ENCODE peak calls at places on chromosomes 11 and 22, in seven cellular contexts. One of them, this sample, is unnamed.
A peak's percentile ranks its signal among the peaks of the same experiment; 100 is the strongest.

GRCh38 chr11:35290876-35291275 is 128.5 kb downstream of the SLC1A2 start:
- DNase-seq in H1: no peak
- DNase-seq in epithelial cell of prostate: no peak
- DNase-seq in iPS DF 6.9: no peak
- DNase-seq in fibroblast of the aortic adventitia: no peak
- DNase-seq in OCI-LY7: no peak
- DNase-seq in brain microvascular endothelial cell: no peak
- DNase-seq in this sample: no peak

GRCh38 chr11:131491503-131491902 is 121.1 kb downstream of the NTM start:
- DNase-seq in H1: no peak
- DNase-seq in epithelial cell of prostate: no peak
- DNase-seq in iPS DF 6.9: no peak
- DNase-seq in fibroblast of the aortic adventitia: peak; percentile 8
- DNase-seq in OCI-LY7: no peak
- DNase-seq in brain microvascular endothelial cell: peak; percentile 38
- DNase-seq in this sample: no peak

GRCh38 chr11:33936745-33937612 is 45.1 kb upstream of the LMO2 start:
- DNase-seq in H1: no peak
- DNase-seq in epithelial cell of prostate: no peak
- DNase-seq in iPS DF 6.9: no peak
- DNase-seq in fibroblast of the aortic adventitia: peak; percentile 86
- DNase-seq in OCI-LY7: no peak
- DNase-seq in brain microvascular endothelial cell: peak; percentile 89
- DNase-seq in this sample: peak; percentile 76

GRCh38 chr11:3216027-3216525 is 2.5 kb downstream of the MRGPRG start:
- DNase-seq in H1: no peak
- DNase-seq in epithelial cell of prostate: no peak
- DNase-seq in iPS DF 6.9: no peak
- DNase-seq in fibroblast of the aortic adventitia: no peak
- DNase-seq in OCI-LY7: no peak
- DNase-seq in brain microvascular endothelial cell: no peak
- DNase-seq in this sample: peak; percentile 19

GRCh38 chr11:9461068-9461759 is 402 bp downstream of the ZNF143 start:
- DNase-seq in H1: peak; percentile 82
- DNase-seq in epithelial cell of prostate: peak; percentile 27
- DNase-seq in iPS DF 6.9: no peak
- DNase-seq in fibroblast of the aortic adventitia: peak; percentile 92
- DNase-seq in OCI-LY7: peak; percentile 93
- DNase-seq in brain microvascular endothelial cell: peak; percentile 75
- DNase-seq in this sample: peak; percentile 93

GRCh38 chr11:10666976-10667892 is 26.3 kb downstream of the IRAG1 start:
- DNase-seq in H1: no peak
- DNase-seq in epithelial cell of prostate: no peak
- DNase-seq in iPS DF 6.9: no peak
- DNase-seq in fibroblast of the aortic adventitia: peak; percentile 63
- DNase-seq in OCI-LY7: no peak
- DNase-seq in brain microvascular endothelial cell: peak; percentile 55
- DNase-seq in this sample: no peak

GRCh38 chr22:48397531-48398180 is 1430.0 kb downstream of the BRD1 start:
- DNase-seq in H1: no peak
- DNase-seq in epithelial cell of prostate: no peak
- DNase-seq in iPS DF 6.9: no peak
- DNase-seq in fibroblast of the aortic adventitia: no peak
- DNase-seq in OCI-LY7: no peak
- DNase-seq in brain microvascular endothelial cell: no peak
- DNase-seq in this sample: no peak

GRCh38 chr11:102293873-102294601 is 23.2 kb upstream of the BIRC3 start:
- DNase-seq in H1: no peak
- DNase-seq in epithelial cell of prostate: no peak
- DNase-seq in iPS DF 6.9: no peak
- DNase-seq in fibroblast of the aortic adventitia: peak; percentile 71
- DNase-seq in OCI-LY7: peak; percentile 86
- DNase-seq in brain microvascular endothelial cell: peak; percentile 39
- DNase-seq in this sample: no peak

GRCh38 chr11:61911124-61911700 is 6.2 kb downstream of the RAB3IL1 start:
- DNase-seq in H1: no peak
- DNase-seq in epithelial cell of prostate: no peak
- DNase-seq in iPS DF 6.9: no peak
- DNase-seq in fibroblast of the aortic adventitia: no peak
- DNase-seq in OCI-LY7: no peak
- DNase-seq in brain microvascular endothelial cell: no peak
- DNase-seq in this sample: no peak

GRCh38 chr11:110297082-110297725 is 790 bp upstream of the RDX start:
- DNase-seq in H1: no peak
- DNase-seq in epithelial cell of prostate: no peak
- DNase-seq in iPS DF 6.9: no peak
- DNase-seq in fibroblast of the aortic adventitia: peak; percentile 11
- DNase-seq in OCI-LY7: no peak
- DNase-seq in brain microvascular endothelial cell: peak; percentile 13
- DNase-seq in this sample: no peak

GRCh38 chr11:2689551-2690260 is 10.1 kb downstream of the KCNQ1OT1 start:
- DNase-seq in H1: no peak
- DNase-seq in epithelial cell of prostate: no peak
- DNase-seq in iPS DF 6.9: no peak
- DNase-seq in fibroblast of the aortic adventitia: no peak
- DNase-seq in OCI-LY7: peak; percentile 48
- DNase-seq in brain microvascular endothelial cell: no peak
- DNase-seq in this sample: peak; percentile 37

GRCh38 chr22:46329616-46330015 is 5.9 kb upstream of the TRMU start:
- DNase-seq in H1: no peak
- DNase-seq in epithelial cell of prostate: no peak
- DNase-seq in iPS DF 6.9: no peak
- DNase-seq in fibroblast of the aortic adventitia: no peak
- DNase-seq in OCI-LY7: no peak
- DNase-seq in brain microvascular endothelial cell: no peak
- DNase-seq in this sample: no peak

This sample was measured in Right ventricle myocardium superior.